ENCODE peak calls at places on chromosomes 6 and 20, in six cellular contexts. G is heart left ventricle; J is activated T-cell treated with anti-CD3 and anti-CD28 coated beads, Interleukin-2, amount 50 U/mL, for 72 hours; N is HT-29; A is left lung; Z is GM12878. C is an unnamed sample.

GRCh38 chr6:19795211-19795610 is 42.0 kb upstream of the ID4 start:
- DNase-seq in A (no peak), N (no peak), G (no peak), J (no peak), Z (no peak), C (no peak)

GRCh38 chr20:12287575-12287974 is 369.9 kb downstream of the BTBD3 start:
- DNase-seq in N (peak; percentile 77), G (no peak), J (no peak), Z (no peak), A (no peak), C (no peak)

GRCh38 chr6:111715321-111715720 is 109.6 kb upstream of the TRAF3IP2 start:
- DNase-seq in N (no peak), A (no peak), Z (no peak), G (no peak), J (peak; percentile 40), C (no peak)

GRCh38 chr6:96089173-96089572 is 73.4 kb downstream of the FUT9 start:
- DNase-seq in Z (no peak), G (no peak), A (no peak), J (no peak), N (peak; percentile 45), C (no peak)

GRCh38 chr6:106546322-106547052 is 82.8 kb downstream of the RTN4IP1 start:
- DNase-seq in N (peak; percentile 53), G (no peak), J (peak; percentile 34), Z (no peak), A (no peak), C (no peak)

GRCh38 chr6:146551545-146551944 is 7.9 kb downstream of the RAB32 start:
- DNase-seq in Z (no peak), N (no peak), J (no peak), A (no peak), G (no peak), C (no peak)

GRCh38 chr20:62938105-62938888 is at the start of gene GID8:
- DNase-seq in Z (no peak), N (peak; percentile 80), J (peak; percentile 60), G (peak; percentile 77), A (peak; percentile 90), C (peak; percentile 66)

GRCh38 chr20:24996449-24997195 is 4.1 kb upstream of the APMAP start:
- DNase-seq in Z (no peak), G (no peak), A (no peak), J (no peak), N (peak; percentile 37), C (no peak)

GRCh38 chr6:151858294-151858693 is 50.8 kb downstream of the ESR1 start:
- DNase-seq in G (no peak), A (no peak), J (no peak), N (no peak), Z (no peak), C (no peak)

GRCh38 chr6:140174509-140174908 is 800.1 kb upstream of the CITED2 start:
- DNase-seq in J (no peak), G (no peak), N (no peak), Z (no peak), A (no peak), C (no peak)

GRCh38 chr20:25984933-25985332 is 288.3 kb upstream of the ZNF337 start:
- DNase-seq in A (no peak), G (peak; percentile 62), N (no peak), J (peak; percentile 55), Z (no peak), C (no peak)

GRCh38 chr6:35302604-35303218 is 5.1 kb downstream of the DEF6 start:
- DNase-seq in N (no peak), G (peak; percentile 81), J (peak; percentile 93), A (peak; percentile 85), Z (peak; percentile 77), C (peak; percentile 76)

GRCh38 chr20:1335961-1336698 is 7.2 kb upstream of the SDCBP2 start:
- DNase-seq in J (no peak), G (no peak), Z (no peak), A (no peak), N (no peak), C (no peak)

GRCh38 chr6:127879685-127880084 is 21.2 kb downstream of the THEMIS start:
- DNase-seq in Z (no peak), N (no peak), G (peak; percentile 46), A (peak; percentile 42), J (peak; percentile 42), C (no peak)

GRCh38 chr20:23019403-23019802 is 15.7 kb upstream of the SSTR4 start:
- DNase-seq in A (no peak), Z (no peak), J (no peak), N (no peak), G (no peak), C (no peak)

GRCh38 chr6:21193790-21194189 is 399.8 kb upstream of the SOX4 start:
- DNase-seq in J (no peak), N (no peak), A (no peak), G (no peak), Z (no peak), C (no peak)

GRCh38 chr20:23018941-23019340 is 16.2 kb upstream of the SSTR4 start:
- DNase-seq in A (no peak), N (no peak), J (no peak), Z (no peak), G (no peak), C (no peak)

GRCh38 chr20:43755851-43756250 is 29.0 kb upstream of the GTSF1L start:
- DNase-seq in J (no peak), A (no peak), Z (no peak), N (no peak), G (no peak), C (no peak)

GRCh38 chr6:57221936-57222683 is at the start of gene RAB23:
- DNase-seq in G (peak; percentile 94), J (peak; percentile 81), A (peak; percentile 96), Z (peak; percentile 58), N (peak; percentile 87), C (peak; percentile 90)

GRCh38 chr6:104639671-104640070 is 220.0 kb downstream of the HACE1 start:
- DNase-seq in N (no peak), G (no peak), Z (peak; percentile 21), J (no peak), A (no peak), C (peak; percentile 9)

GRCh38 chr20:17935186-17935585 is 33.4 kb downstream of the SNX5 start:
- DNase-seq in Z (no peak), A (no peak), N (no peak), J (no peak), G (no peak), C (no peak)

GRCh38 chr6:14211596-14211961 is 94.0 kb downstream of the CD83 start:
- DNase-seq in A (peak; percentile 83), G (peak; percentile 82), J (peak; percentile 31), Z (no peak), N (no peak), C (no peak)

GRCh38 chr6:68559716-68560115 is 75.4 kb upstream of the ADGRB3 start:
- DNase-seq in A (no peak), J (no peak), G (no peak), Z (no peak), N (no peak), C (no peak)

C was measured in GM06990.